ENCODE peak calls at places on chromosomes 12 and 14, in four cellular contexts. T is IMR-90, Y is K562, W is GM12878. N is an unnamed sample.

GRCh38 chr12:58500399-58500798 is 419.9 kb downstream of the LRIG3 start:
- DNase-seq in T (peak; percentile 61), Y (no peak), W (no peak), N (no peak)

GRCh38 chr12:79691299-79692248 is 810 bp upstream of the PAWR start:
- DNase-seq in T (peak; percentile 93), Y (no peak), W (no peak), N (peak; percentile 56)

GRCh38 chr14:101843038-101843437 is 81.5 kb downstream of the PPP2R5C start:
- DNase-seq in T (no peak), Y (no peak), W (no peak), N (no peak)

GRCh38 chr12:66149702-66150398 is 19.3 kb upstream of the LLPH start:
- DNase-seq in T (no peak), Y (peak; percentile 23), W (no peak), N (no peak)

GRCh38 chr14:95432152-95433093 is 84.0 kb downstream of the SYNE3 start:
- DNase-seq in T (peak; percentile 6), Y (peak; percentile 53), W (no peak), N (peak; percentile 65)

GRCh38 chr14:28661171-28661772 is 105.3 kb upstream of the FOXG1 start:
- DNase-seq in T (peak; percentile 28), Y (no peak), W (no peak), N (no peak)

GRCh38 chr14:101098641-101099040 is 195.1 kb upstream of the RTL1 start:
- DNase-seq in T (no peak), Y (no peak), W (no peak), N (no peak)

GRCh38 chr14:51653096-51653814 is 1.5 kb downstream of the FRMD6 start:
- DNase-seq in T (peak; percentile 60), Y (no peak), W (no peak), N (peak; percentile 29)

GRCh38 chr14:102903248-102903888 is 19.1 kb upstream of the AMN start:
- DNase-seq in T (no peak), Y (no peak), W (no peak), N (no peak)

GRCh38 chr12:103012884-103013283 is 55.4 kb downstream of the ASCL1 start:
- DNase-seq in T (no peak), Y (no peak), W (no peak), N (no peak)

GRCh38 chr12:119206348-119207075 is 27.8 kb downstream of the HSPB8 start:
- DNase-seq in T (no peak), Y (no peak), W (no peak), N (no peak)

GRCh38 chr12:112842441-112842840 is 50.9 kb downstream of the RPH3A start:
- DNase-seq in T (no peak), Y (no peak), W (no peak), N (no peak)

GRCh38 chr14:68471964-68472508 is 320.8 kb downstream of the ZFP36L1 start:
- DNase-seq in T (no peak), Y (no peak), W (no peak), N (no peak)

GRCh38 chr12:56332512-56333196 is 1.1 kb downstream of the PAN2 start:
- DNase-seq in T (no peak), Y (no peak), W (no peak), N (no peak)

GRCh38 chr14:22822619-22823551 is 6.8 kb upstream of the MRPL52 start:
- DNase-seq in T (peak; percentile 86), Y (peak; percentile 83), W (no peak), N (peak; percentile 88)

GRCh38 chr12:26621932-26622331 is 211.1 kb downstream of the ITPR2 start:
- DNase-seq in T (no peak), Y (no peak), W (no peak), N (no peak)

GRCh38 chr14:35402323-35403084 is 2.0 kb downstream of the NFKBIA start:
- DNase-seq in T (peak; percentile 56), Y (no peak), W (no peak), N (no peak)

GRCh38 chr14:102215522-102216250 is 76.0 kb downstream of the WDR20 start:
- DNase-seq in T (peak; percentile 31), Y (no peak), W (no peak), N (no peak)

GRCh38 chr12:131732996-131733615 is 22.2 kb downstream of the SFSWAP start:
- DNase-seq in T (no peak), Y (no peak), W (no peak), N (no peak)

GRCh38 chr14:90783344-90783743 is 32.9 kb downstream of the TTC7B start:
- DNase-seq in T (no peak), Y (no peak), W (no peak), N (no peak)

GRCh38 chr12:122980192-122981035 is at the start of gene ARL6IP4:
- DNase-seq in T (peak; percentile 54), Y (peak; percentile 87), W (no peak), N (peak; percentile 76)

GRCh38 chr12:1588574-1588944 is 5.8 kb downstream of the FBXL14 start:
- DNase-seq in T (no peak), Y (no peak), W (no peak), N (no peak)

GRCh38 chr14:92938235-92938875 is 15.4 kb downstream of the CHGA start:
- DNase-seq in T (no peak), Y (no peak), W (no peak), N (no peak)

GRCh38 chr14:92613008-92613658 is 99.6 kb downstream of the RIN3 start:
- DNase-seq in T (no peak), Y (peak; percentile 32), W (no peak), N (no peak)

GRCh38 chr12:99948380-99948779 is 36.4 kb downstream of the ANKS1B start:
- DNase-seq in T (no peak), Y (no peak), W (no peak), N (no peak)

GRCh38 chr14:26163761-26164160 is 434.1 kb downstream of the NOVA1 start:
- DNase-seq in T (peak; percentile 20), Y (no peak), W (no peak), N (no peak)

GRCh38 chr14:89507521-89507920 is 90.5 kb upstream of the FOXN3 start:
- DNase-seq in T (peak; percentile 91), Y (no peak), W (peak; percentile 52), N (peak; percentile 9)

GRCh38 chr14:92341791-92342190 is 18.8 kb downstream of the SLC24A4 start:
- DNase-seq in T (no peak), Y (no peak), W (no peak), N (no peak)

GRCh38 chr12:28253175-28253641 is 63.0 kb downstream of the CCDC91 start:
- DNase-seq in T (peak; percentile 43), Y (peak; percentile 14), W (peak; percentile 49), N (no peak)

DNA sequence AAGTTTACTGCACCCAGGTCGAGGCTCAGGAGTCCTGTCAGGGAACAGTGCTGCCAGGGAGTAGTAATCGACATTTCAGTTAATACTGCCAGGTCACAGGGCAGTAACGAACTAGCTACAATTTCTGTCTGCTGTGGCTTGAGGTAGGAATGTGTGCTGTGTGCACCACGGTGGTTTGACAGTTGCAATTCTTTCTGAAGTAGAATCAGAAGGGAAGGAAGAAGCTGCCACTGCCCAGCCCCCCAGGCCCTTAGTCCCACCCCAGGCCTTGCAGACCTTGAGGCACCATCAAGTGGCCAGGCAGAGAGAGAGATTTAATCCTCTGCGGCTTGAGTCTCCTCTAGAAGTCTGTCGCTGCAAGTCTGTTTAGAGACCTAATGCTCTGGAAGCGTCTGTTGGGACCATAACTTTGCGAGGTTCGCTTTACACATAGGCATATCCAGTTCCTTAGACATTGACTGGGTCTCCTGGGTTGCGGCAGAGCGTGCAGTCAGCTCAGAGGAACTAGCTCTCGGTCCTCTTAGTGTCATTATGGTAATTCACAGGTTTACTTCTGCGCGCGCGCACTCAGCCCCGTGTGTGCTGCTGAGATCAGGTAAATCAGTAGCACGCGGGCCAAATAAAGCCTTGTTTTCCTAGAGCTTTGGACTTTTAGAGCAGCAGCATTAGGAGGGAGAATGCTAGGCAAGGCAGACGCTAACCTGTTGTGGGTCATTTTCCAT is 9.8 kb downstream of the NKX2-1 start:
- DNase-seq in T (no peak), Y (no peak), W (no peak), N (no peak)
- TF ChIP-seq ELK1 in T (no peak), Y (no peak), W (no peak), N (no peak)

DNA sequence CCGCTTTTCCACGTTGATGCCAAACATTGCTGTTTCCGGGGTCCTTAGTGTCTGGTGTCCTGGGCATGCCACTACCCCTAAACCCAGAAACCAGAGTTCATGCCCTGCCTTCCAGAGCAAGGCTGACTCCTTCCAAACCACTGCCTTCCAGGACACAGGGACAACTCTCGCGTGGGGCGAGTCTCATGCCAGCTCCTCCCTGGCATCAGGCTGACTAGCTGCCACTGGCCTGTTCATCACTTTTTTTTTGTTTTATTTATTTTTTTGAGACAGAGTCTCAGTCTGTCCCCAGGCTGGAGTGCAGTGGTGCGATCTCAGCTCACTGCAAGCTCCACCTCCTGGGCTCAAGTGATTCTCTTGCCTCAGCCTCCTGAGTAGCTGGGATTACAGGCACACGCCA is 4.8 kb downstream of the SETD1B start:
- DNase-seq in T (no peak), Y (no peak), W (no peak), N (no peak)
- TF ChIP-seq POLR2A in T (no peak), Y (no peak), W (no peak), N (no peak)

GRCh38 chr12:45674181-45674580 is 55.3 kb upstream of the ARID2 start:
- DNase-seq in T (peak; percentile 26), Y (no peak), W (no peak), N (no peak)

GRCh38 chr12:45671254-45671653 is 58.3 kb upstream of the ARID2 start:
- DNase-seq in T (peak; percentile 79), Y (no peak), W (no peak), N (no peak)

GRCh38 chr12:45670339-45671065 is 59.0 kb upstream of the ARID2 start:
- DNase-seq in T (no peak), Y (no peak), W (peak; percentile 53), N (no peak)

GRCh38 chr12:45675534-45675933 is 54.0 kb upstream of the ARID2 start:
- DNase-seq in T (no peak), Y (no peak), W (no peak), N (no peak)

DNA sequence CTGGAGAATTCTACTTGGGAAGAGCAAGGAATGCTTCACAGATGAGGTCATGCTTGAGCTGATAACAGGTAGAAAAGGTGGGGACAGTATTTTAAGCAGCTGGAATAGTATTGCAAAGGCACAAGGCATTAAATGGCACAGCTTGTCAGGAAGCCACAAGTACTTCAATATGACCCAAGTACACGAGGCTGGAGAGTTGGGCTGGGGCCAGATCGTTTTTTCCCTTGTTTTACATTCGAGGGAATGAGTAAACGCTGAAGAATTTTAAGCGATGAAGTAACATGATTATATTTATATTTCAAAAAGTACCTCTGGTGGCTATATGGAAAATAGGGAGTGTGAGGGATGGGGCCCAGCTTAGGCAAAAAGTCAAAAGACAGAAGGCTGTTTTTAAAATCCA is 54.9 kb upstream of the ARID2 start:
- DNase-seq in T (peak; percentile 94), Y (no peak), W (no peak), N (no peak)
- TF ChIP-seq ELK1 in T (no peak), Y (no peak), W (no peak), N (no peak)

DNA sequence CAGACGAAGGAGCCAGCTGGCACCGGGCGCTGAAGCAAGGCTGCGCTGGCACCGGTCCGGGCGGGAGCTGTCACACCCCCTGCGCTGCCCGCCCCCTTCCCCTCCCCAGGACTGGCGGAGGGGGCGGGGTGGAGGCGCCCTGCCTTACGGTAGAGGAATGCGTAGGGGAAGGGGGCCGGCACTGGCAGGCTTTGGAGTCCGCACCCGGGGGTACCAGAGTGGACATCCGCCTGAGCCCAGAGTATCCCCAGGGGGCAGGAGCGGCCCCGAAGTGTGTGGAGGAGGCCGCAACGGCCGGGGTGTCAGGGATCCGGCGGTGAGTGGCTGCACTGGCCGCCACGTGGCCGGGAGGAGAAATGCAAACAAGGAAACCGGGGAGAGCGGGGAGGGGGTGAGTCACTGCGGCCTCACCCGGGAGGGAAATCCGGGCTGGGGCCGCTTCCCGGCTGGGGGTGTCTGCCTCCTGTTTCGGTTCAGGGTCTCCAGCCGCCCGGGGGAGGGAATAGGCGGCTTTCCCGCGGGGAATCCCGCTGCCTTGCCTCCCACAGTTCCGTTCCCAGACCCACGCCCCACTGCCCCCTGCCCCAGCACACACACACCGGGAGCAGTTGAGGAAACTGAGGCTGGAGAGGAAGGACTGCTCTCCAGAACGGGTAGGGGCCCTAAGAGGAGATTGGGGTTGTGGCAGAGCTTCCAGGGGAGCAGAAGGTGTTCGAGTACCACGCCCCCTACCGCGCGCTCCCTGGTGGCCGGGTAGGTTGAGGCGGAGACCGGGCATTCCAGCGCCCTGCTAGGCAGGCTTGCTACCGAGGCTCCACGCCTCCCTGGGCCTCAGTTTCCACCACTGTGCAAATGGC is at the start of gene RAPGEF3:
- DNase-seq in T (peak; percentile 75), Y (peak; percentile 93), W (no peak), N (peak; percentile 82)
- TF ChIP-seq POLR2A in T (peak; percentile 35), Y (peak; percentile 62), W (peak; percentile 21), N (peak; percentile 9)

N was measured in A549.